ENCODE peak calls at places on chromosomes 16 and 17, in six cellular contexts. R is endodermal cell; Y is stimulated activated CD8-positive, alpha-beta memory T cell treated with anti-CD3 and anti-CD28 coated beads, Interleukin-7, amount 100 ng/mL, for 1 hour; D is left lung; F is NCI-H774; X is HCEC 1CT. L is an unnamed sample.
A peak's percentile ranks its signal among the peaks of the same experiment; 100 is the strongest.

GRCh38 chr16:85988723-85989313 is 89.9 kb downstream of the IRF8 start:
- DNase-seq in X (no peak), R (peak; percentile 30), D (no peak), Y (no peak), F (no peak), L (no peak)

GRCh38 chr16:56029026-56029425 is 153.9 kb upstream of the CES5A start:
- DNase-seq in Y (no peak), D (no peak), X (no peak), F (no peak), R (peak; percentile 53), L (no peak)

GRCh38 chr16:23597003-23597756 is 1.1 kb upstream of the NDUFAB1 start:
- DNase-seq in D (no peak), R (peak; percentile 86), F (no peak), X (no peak), Y (no peak), L (no peak)

GRCh38 chr16:48206594-48207242 is 37.4 kb upstream of the LONP2 start:
- DNase-seq in D (no peak), Y (no peak), R (no peak), F (no peak), X (no peak), L (no peak)

GRCh38 chr17:47618416-47618815 is 31.3 kb upstream of the KPNB1 start:
- DNase-seq in Y (no peak), R (peak; percentile 36), F (no peak), X (no peak), D (no peak), L (no peak)

GRCh38 chr16:9447195-9447551 is 355.7 kb downstream of the HAPSTR1 start:
- DNase-seq in X (no peak), F (no peak), Y (no peak), D (peak; percentile 58), R (no peak), L (no peak)

GRCh38 chr16:19728636-19728965 is 10.5 kb downstream of the IQCK start:
- DNase-seq in Y (no peak), R (no peak), F (no peak), D (no peak), X (no peak), L (no peak)

GRCh38 chr16:58086381-58087208 is 42.6 kb downstream of the CFAP20 start:
- DNase-seq in X (no peak), R (no peak), F (peak; percentile 75), Y (no peak), D (no peak), L (no peak)

GRCh38 chr16:57471852-57472664 is 9.6 kb downstream of the POLR2C start:
- DNase-seq in R (peak; percentile 79), Y (no peak), X (no peak), D (no peak), F (no peak), L (no peak)

GRCh38 chr17:40179923-40180659 is 2.8 kb downstream of the RAPGEFL1 start:
- DNase-seq in D (no peak), X (peak; percentile 46), R (peak; percentile 76), F (no peak), Y (no peak), L (no peak)

GRCh38 chr17:76718516-76718915 is 7.8 kb upstream of the MXRA7 start:
- DNase-seq in R (no peak), D (no peak), Y (no peak), X (no peak), F (no peak), L (no peak)

GRCh38 chr17:80297996-80298560 is 37.4 kb downstream of the RNF213 start:
- DNase-seq in X (no peak), R (no peak), D (no peak), F (no peak), Y (no peak), L (no peak)

GRCh38 chr16:80174416-80174815 is 366.4 kb upstream of the DYNLRB2 start:
- DNase-seq in F (no peak), X (peak; percentile 29), D (no peak), R (no peak), Y (no peak), L (no peak)

GRCh38 chr16:30941600-30942420 is 7.1 kb upstream of the ORAI3 start:
- DNase-seq in Y (peak; percentile 32), D (peak; percentile 84), F (peak; percentile 56), X (peak; percentile 58), R (peak; percentile 93), L (no peak)

GRCh38 chr16:31298958-31299357 is 39.2 kb downstream of the ITGAM start:
- DNase-seq in Y (no peak), X (no peak), R (no peak), F (no peak), D (no peak), L (no peak)

GRCh38 chr17:3015890-3016289 is 47.5 kb downstream of the OR1D5 start:
- DNase-seq in F (no peak), D (no peak), Y (no peak), X (no peak), R (no peak), L (no peak)

GRCh38 chr16:86120201-86120981 is 221.4 kb downstream of the IRF8 start:
- DNase-seq in X (no peak), D (no peak), R (no peak), F (no peak), Y (no peak), L (no peak)

GRCh38 chr17:78133971-78134898 is 3.7 kb downstream of the TMC8 start:
- DNase-seq in D (peak; percentile 75), Y (peak; percentile 60), R (peak; percentile 98), F (peak; percentile 62), X (no peak), L (no peak)

GRCh38 chr16:11535494-11535893 is 51.2 kb downstream of the LITAF start:
- DNase-seq in Y (no peak), R (no peak), X (no peak), F (peak; percentile 3), D (no peak), L (no peak)

GRCh38 chr16:86590501-86591144 is 12.3 kb downstream of the FOXL1 start:
- DNase-seq in F (peak; percentile 10), D (no peak), X (peak; percentile 94), R (no peak), Y (no peak), L (no peak)

GRCh38 chr17:247767-248166 is 66.3 kb upstream of the DOC2B start:
- DNase-seq in D (peak; percentile 29), X (no peak), R (no peak), Y (no peak), F (no peak), L (no peak)

GRCh38 chr17:16988749-16989229 is 16.9 kb upstream of the TNFRSF13B start:
- DNase-seq in F (no peak), D (no peak), R (no peak), Y (no peak), X (no peak), L (no peak)

GRCh38 chr16:83831451-83831987 is 23.7 kb downstream of the HSBP1 start:
- DNase-seq in R (no peak), D (no peak), F (no peak), Y (no peak), X (no peak), L (no peak)

GRCh38 chr17:72301887-72302286 is 181.1 kb downstream of the SOX9 start:
- DNase-seq in D (no peak), F (no peak), X (no peak), R (no peak), Y (no peak), L (no peak)

GRCh38 chr17:59620064-59620359 is 317 bp downstream of the CLTC start:
- DNase-seq in D (no peak), R (no peak), X (no peak), F (no peak), Y (no peak), L (no peak)

GRCh38 chr17:45339646-45340605 is 23.1 kb upstream of the MAP3K14 start:
- DNase-seq in R (no peak), X (no peak), Y (no peak), F (no peak), D (no peak), L (no peak)

GRCh38 chr17:28144019-28144418 is 101.5 kb downstream of the NLK start:
- DNase-seq in X (no peak), D (no peak), R (no peak), Y (no peak), F (no peak), L (no peak)

GRCh38 chr16:7318661-7319060 is 14.0 kb upstream of the RBFOX1 start:
- DNase-seq in X (no peak), R (no peak), D (no peak), Y (no peak), F (no peak), L (peak; percentile 23)

GRCh38 chr17:81398170-81398854 is 3.1 kb downstream of the BAHCC1 start:
- DNase-seq in X (no peak), F (no peak), R (peak; percentile 89), Y (no peak), D (no peak), L (no peak)

L was measured in cerebellar nuclear complex.